ENCODE peak calls at places on chromosomes 12 and 14, in five cellular contexts. One of them, this sample, is unnamed.

GRCh38 chr12:16573652-16574077 is 32.3 kb downstream of the LMO3 start:
- DNase-seq in GM23338: peak
- DNase-seq in ACHN: no peak
- DNase-seq in heart right ventricle: no peak
- DNase-seq in CD8-positive, alpha-beta T cell: no peak
- DNase-seq in this sample: no peak

GRCh38 chr12:131826064-131826928 is 1.9 kb upstream of the MMP17 start:
- DNase-seq in ACHN: no peak
- DNase-seq in heart right ventricle: no peak
- DNase-seq in CD8-positive, alpha-beta T cell: no peak
- DNase-seq in GM23338: no peak
- DNase-seq in this sample: no peak

GRCh38 chr14:32841698-32842097 is 97.0 kb upstream of the NPAS3 start:
- DNase-seq in CD8-positive, alpha-beta T cell: no peak
- DNase-seq in heart right ventricle: no peak
- DNase-seq in ACHN: no peak
- DNase-seq in GM23338: no peak
- DNase-seq in this sample: no peak

GRCh38 chr14:91027556-91027955 is 32.9 kb downstream of the RPS6KA5 start:
- DNase-seq in GM23338: no peak
- DNase-seq in CD8-positive, alpha-beta T cell: no peak
- DNase-seq in heart right ventricle: no peak
- DNase-seq in ACHN: no peak
- DNase-seq in this sample: no peak

GRCh38 chr12:112844814-112845565 is 53.4 kb downstream of the RPH3A start:
- DNase-seq in ACHN: no peak
- DNase-seq in GM23338: no peak
- DNase-seq in CD8-positive, alpha-beta T cell: no peak
- DNase-seq in heart right ventricle: no peak
- DNase-seq in this sample: no peak

GRCh38 chr14:84001023-84001422 is 1528.9 kb upstream of the FLRT2 start:
- DNase-seq in CD8-positive, alpha-beta T cell: no peak
- DNase-seq in ACHN: no peak
- DNase-seq in heart right ventricle: no peak
- DNase-seq in GM23338: no peak
- DNase-seq in this sample: no peak

GRCh38 chr14:68779761-68780323 is 13.0 kb downstream of the ZFP36L1 start:
- DNase-seq in ACHN: peak
- DNase-seq in GM23338: no peak
- DNase-seq in CD8-positive, alpha-beta T cell: peak
- DNase-seq in heart right ventricle: no peak
- DNase-seq in this sample: peak

GRCh38 chr14:68817513-68818212 is 24.8 kb upstream of the ZFP36L1 start:
- DNase-seq in ACHN: no peak
- DNase-seq in heart right ventricle: no peak
- DNase-seq in CD8-positive, alpha-beta T cell: no peak
- DNase-seq in GM23338: no peak
- DNase-seq in this sample: no peak

GRCh38 chr12:120204171-120204570 is 3.3 kb upstream of the RPLP0 start:
- DNase-seq in GM23338: no peak
- DNase-seq in CD8-positive, alpha-beta T cell: no peak
- DNase-seq in heart right ventricle: no peak
- DNase-seq in ACHN: no peak
- DNase-seq in this sample: no peak

GRCh38 chr14:39704581-39704980 is 272.3 kb upstream of the FBXO33 start:
- DNase-seq in ACHN: no peak
- DNase-seq in GM23338: no peak
- DNase-seq in CD8-positive, alpha-beta T cell: no peak
- DNase-seq in heart right ventricle: no peak
- DNase-seq in this sample: no peak

GRCh38 chr12:9751204-9752144 is 9.2 kb downstream of the CD69 start:
- DNase-seq in heart right ventricle: no peak
- DNase-seq in ACHN: no peak
- DNase-seq in CD8-positive, alpha-beta T cell: peak
- DNase-seq in GM23338: peak
- DNase-seq in this sample: peak

GRCh38 chr12:12350868-12351463 is 924 bp upstream of the MANSC1 start:
- DNase-seq in ACHN: no peak
- DNase-seq in GM23338: no peak
- DNase-seq in CD8-positive, alpha-beta T cell: no peak
- DNase-seq in heart right ventricle: no peak
- DNase-seq in this sample: peak

GRCh38 chr14:93430889-93431670 is at the start of gene UNC79:
- DNase-seq in CD8-positive, alpha-beta T cell: no peak
- DNase-seq in GM23338: peak
- DNase-seq in ACHN: peak
- DNase-seq in heart right ventricle: no peak
- DNase-seq in this sample: no peak

GRCh38 chr14:31270196-31270772 is 62.7 kb upstream of the HECTD1 start:
- DNase-seq in heart right ventricle: no peak
- DNase-seq in GM23338: peak
- DNase-seq in CD8-positive, alpha-beta T cell: no peak
- DNase-seq in ACHN: no peak
- DNase-seq in this sample: no peak

GRCh38 chr12:64373204-64373603 is 17.4 kb downstream of the C12orf56 start:
- DNase-seq in GM23338: no peak
- DNase-seq in CD8-positive, alpha-beta T cell: no peak
- DNase-seq in ACHN: no peak
- DNase-seq in heart right ventricle: no peak
- DNase-seq in this sample: no peak

GRCh38 chr12:47218191-47218654 is 138.5 kb upstream of the AMIGO2 start:
- DNase-seq in GM23338: no peak
- DNase-seq in ACHN: no peak
- DNase-seq in CD8-positive, alpha-beta T cell: peak
- DNase-seq in heart right ventricle: no peak
- DNase-seq in this sample: no peak

GRCh38 chr14:59308706-59309105 is 120.2 kb downstream of the DAAM1 start:
- DNase-seq in CD8-positive, alpha-beta T cell: no peak
- DNase-seq in GM23338: no peak
- DNase-seq in heart right ventricle: no peak
- DNase-seq in ACHN: no peak
- DNase-seq in this sample: no peak

GRCh38 chr12:68279227-68280054 is 26.0 kb upstream of the IL22 start:
- DNase-seq in GM23338: no peak
- DNase-seq in CD8-positive, alpha-beta T cell: no peak
- DNase-seq in ACHN: no peak
- DNase-seq in heart right ventricle: no peak
- DNase-seq in this sample: no peak